ENCODE peak calls at places on chromosomes 13 and 19, in seven cellular contexts. M, V, F, S, U, O and G are unnamed samples.

GRCh38 chr13:109415057-109415456 is 371.3 kb downstream of the IRS2 start:
- DNase-seq in M (no peak), V (no peak), F (no peak), S (no peak), U (no peak), O (no peak), G (no peak)

GRCh38 chr13:113458218-113459065 is 5.2 kb upstream of the ADPRHL1 start:
- DNase-seq in M (no peak), V (peak), F (no peak), S (peak), U (peak), O (no peak), G (no peak)

GRCh38 chr19:51043497-51043896 is 8.7 kb upstream of the KLK12 start:
- DNase-seq in M (no peak), V (no peak), F (no peak), S (no peak), U (no peak), O (no peak), G (no peak)

GRCh38 chr19:31543456-31543855 is 194.2 kb upstream of the TSHZ3 start:
- DNase-seq in M (no peak), V (no peak), F (no peak), S (no peak), U (no peak), O (no peak), G (no peak)

GRCh38 chr19:51407631-51408131 is 9.8 kb downstream of the SIGLEC10 start:
- DNase-seq in M (peak), V (peak), F (no peak), S (peak), U (peak), O (peak), G (no peak)

GRCh38 chr13:102799544-102800144 is 725 bp downstream of the BIVM start:
- DNase-seq in M (peak), V (no peak), F (no peak), S (peak), U (peak), O (no peak), G (peak)

GRCh38 chr19:15248648-15249559 is 16.7 kb upstream of the EPHX3 start:
- DNase-seq in M (no peak), V (peak), F (peak), S (peak), U (peak), O (peak), G (no peak)

GRCh38 chr13:24127116-24127631 is 33.3 kb upstream of the SPATA13 start:
- DNase-seq in M (peak), V (no peak), F (no peak), S (no peak), U (peak), O (peak), G (no peak)

GRCh38 chr13:91719033-91719432 is 320.6 kb downstream of the GPC5 start:
- DNase-seq in M (no peak), V (peak), F (no peak), S (peak), U (peak), O (peak), G (no peak)

GRCh38 chr19:746956-747355 is 4.0 kb upstream of the MISP start:
- DNase-seq in M (no peak), V (no peak), F (no peak), S (no peak), U (no peak), O (no peak), G (no peak)

GRCh38 chr19:6588508-6589345 is 2.2 kb downstream of the CD70 start:
- DNase-seq in M (peak), V (no peak), F (no peak), S (no peak), U (no peak), O (no peak), G (no peak)

GRCh38 chr19:32870981-32871451 is 1.4 kb upstream of the SLC7A9 start:
- DNase-seq in M (no peak), V (no peak), F (no peak), S (no peak), U (no peak), O (no peak), G (no peak)

GRCh38 chr19:5484398-5485285 is 29.4 kb downstream of the ZNRF4 start:
- DNase-seq in M (no peak), V (peak), F (no peak), S (no peak), U (no peak), O (no peak), G (no peak)

GRCh38 chr13:68982961-68983619 is 1124.5 kb upstream of the ATXN8OS start:
- DNase-seq in M (no peak), V (no peak), F (no peak), S (no peak), U (no peak), O (no peak), G (no peak)

GRCh38 chr13:70835349-70835748 is 727.1 kb upstream of the KLHL1 start:
- DNase-seq in M (no peak), V (no peak), F (no peak), S (no peak), U (no peak), O (no peak), G (no peak)

GRCh38 chr13:95254341-95254740 is 46.9 kb downstream of the ABCC4 start:
- DNase-seq in M (no peak), V (no peak), F (no peak), S (no peak), U (peak), O (peak), G (no peak)

GRCh38 chr19:34487651-34488051 is 6.1 kb downstream of the WTIP start:
- DNase-seq in M (no peak), V (no peak), F (no peak), S (no peak), U (no peak), O (no peak), G (no peak)

GRCh38 chr13:57588639-57589038 is 42.9 kb upstream of the PCDH17 start:
- DNase-seq in M (no peak), V (no peak), F (no peak), S (no peak), U (no peak), O (no peak), G (no peak)

GRCh38 chr19:46372901-46373572 is 26.1 kb downstream of the PPP5C start:
- DNase-seq in M (no peak), V (peak), F (no peak), S (peak), U (peak), O (peak), G (no peak)

GRCh38 chr13:82358284-82358683 is 1524.0 kb downstream of the SLITRK1 start:
- DNase-seq in M (no peak), V (no peak), F (no peak), S (peak), U (peak), O (peak), G (no peak)

GRCh38 chr13:54643863-54644262 is 1615.2 kb downstream of the OLFM4 start:
- DNase-seq in M (no peak), V (no peak), F (no peak), S (no peak), U (no peak), O (no peak), G (no peak)

GRCh38 chr13:47890146-47890814 is 110.8 kb downstream of the SUCLA2 start:
- DNase-seq in M (no peak), V (peak), F (no peak), S (peak), U (no peak), O (no peak), G (no peak)

GRCh38 chr19:35741216-35741541 is 1.1 kb downstream of the IGFLR1 start:
- DNase-seq in M (no peak), V (no peak), F (no peak), S (no peak), U (no peak), O (no peak), G (no peak)
- TF ChIP-seq CTCF in M (no peak), V (no peak), F (no peak), S (no peak), U (no peak), O (no peak), G (peak)

GRCh38 chr19:3963458-3964255 is 7.2 kb downstream of the DAPK3 start:
- DNase-seq in M (no peak), V (no peak), F (no peak), S (no peak), U (no peak), O (no peak), G (no peak)

GRCh38 chr19:3966051-3967017 is 4.6 kb downstream of the DAPK3 start:
- DNase-seq in M (no peak), V (no peak), F (no peak), S (no peak), U (no peak), O (no peak), G (no peak)

GRCh38 chr19:3961007-3961406 is 9.9 kb downstream of the DAPK3 start:
- DNase-seq in M (no peak), V (no peak), F (no peak), S (no peak), U (no peak), O (no peak), G (no peak)

GRCh38 chr19:3968556-3969434 is 2.1 kb downstream of the DAPK3 start:
- DNase-seq in M (no peak), V (peak), F (peak), S (peak), U (peak), O (peak), G (peak)

GRCh38 chr19:3964256-3965194 is 6.4 kb downstream of the DAPK3 start:
- DNase-seq in M (no peak), V (no peak), F (no peak), S (no peak), U (no peak), O (no peak), G (no peak)
- TF ChIP-seq CTCF in M (no peak), V (no peak), F (no peak), S (no peak), U (no peak), O (no peak), G (no peak)

DNA sequence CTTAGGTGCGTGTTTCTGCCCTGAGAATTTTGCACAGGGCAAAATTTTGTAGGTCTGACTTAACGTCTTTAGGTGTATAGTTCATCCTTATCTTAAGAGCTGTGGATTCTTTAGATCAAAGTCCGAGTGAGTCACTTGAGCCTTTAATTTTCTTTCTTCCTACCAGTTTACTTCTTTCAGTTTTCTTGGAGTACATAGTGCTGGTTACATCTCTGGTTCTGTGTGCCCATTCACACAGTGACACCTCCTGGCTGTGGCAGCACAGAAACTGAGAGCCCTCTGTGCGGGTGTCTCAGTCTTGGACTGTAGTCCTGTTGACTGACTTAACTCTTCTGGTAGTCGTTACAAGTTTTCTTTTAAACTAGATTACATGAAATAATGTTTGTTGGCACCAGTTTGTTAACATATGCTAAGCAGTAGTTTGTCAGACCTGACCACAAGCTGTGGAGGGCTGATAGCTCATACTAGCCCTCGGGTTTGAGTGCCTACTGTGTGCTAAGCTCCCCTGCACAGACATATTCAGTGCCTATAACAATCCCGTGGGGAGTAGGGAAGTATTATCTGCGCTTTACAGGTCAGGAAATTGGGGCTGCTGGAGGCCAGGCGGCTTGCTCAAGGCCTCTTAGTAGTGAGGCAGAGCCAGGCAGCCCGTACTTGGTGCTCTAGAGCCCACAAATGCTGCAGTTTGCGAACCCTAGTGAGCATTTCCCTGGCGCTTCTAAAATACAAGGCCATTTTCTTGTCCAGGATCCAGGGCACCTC is 1.6 kb downstream of the GATAD2A start:
- DNase-seq in M (peak), V (peak), F (no peak), S (peak), U (peak), O (peak), G (no peak)
- TF ChIP-seq CTCF in M (peak), V (peak), F (peak), S (peak), U (peak), O (peak), G (no peak)

GRCh38 chr13:99614465-99614885 is 113.2 kb downstream of the TM9SF2 start:
- DNase-seq in M (peak), V (peak), F (no peak), S (peak), U (no peak), O (no peak), G (no peak)

GRCh38 chr13:99608345-99608744 is 107.1 kb downstream of the TM9SF2 start:
- DNase-seq in M (no peak), V (no peak), F (no peak), S (no peak), U (no peak), O (no peak), G (no peak)

GRCh38 chr13:99605417-99606321 is 104.4 kb downstream of the TM9SF2 start:
- DNase-seq in M (peak), V (peak), F (no peak), S (no peak), U (peak), O (peak), G (peak)

GRCh38 chr13:99606322-99607089 is 105.2 kb downstream of the TM9SF2 start:
- DNase-seq in M (peak), V (peak), F (peak), S (peak), U (peak), O (peak), G (peak)

GRCh38 chr13:99610702-99611289 is 109.5 kb downstream of the TM9SF2 start:
- DNase-seq in M (no peak), V (no peak), F (no peak), S (no peak), U (no peak), O (no peak), G (no peak)
- TF ChIP-seq CTCF in M (no peak), V (peak), F (peak), S (peak), U (peak), O (peak), G (peak)

GRCh38 chr13:79972066-79972569 is 368.8 kb downstream of the SPRY2 start:
- DNase-seq in M (no peak), V (no peak), F (no peak), S (no peak), U (no peak), O (no peak), G (no peak)

DNA sequence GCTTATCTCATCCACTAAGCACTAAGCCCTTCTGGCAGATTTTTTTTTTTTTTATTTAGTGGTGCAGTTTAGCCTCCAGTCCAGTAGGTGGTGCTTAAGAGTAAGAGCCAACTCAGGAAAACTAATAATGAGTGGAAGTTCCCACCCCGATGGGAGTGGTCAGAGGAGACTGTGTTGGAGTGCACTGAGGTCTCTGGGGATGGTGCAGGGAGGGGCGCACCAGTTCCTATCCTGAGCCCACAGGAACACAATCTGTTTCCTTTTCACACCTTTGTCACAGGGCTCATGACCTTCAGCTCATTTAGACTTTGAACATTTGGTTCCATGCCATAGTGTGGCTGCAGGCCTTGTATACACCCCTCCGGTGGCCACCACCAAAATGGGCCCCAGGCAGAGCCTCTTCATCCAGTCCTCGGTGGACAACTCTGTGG is 367.4 kb downstream of the SPRY2 start:
- DNase-seq in M (peak), V (no peak), F (no peak), S (no peak), U (peak), O (no peak), G (no peak)
- TF ChIP-seq CTCF in M (peak), V (peak), F (peak), S (peak), U (peak), O (peak), G (peak)

DNA sequence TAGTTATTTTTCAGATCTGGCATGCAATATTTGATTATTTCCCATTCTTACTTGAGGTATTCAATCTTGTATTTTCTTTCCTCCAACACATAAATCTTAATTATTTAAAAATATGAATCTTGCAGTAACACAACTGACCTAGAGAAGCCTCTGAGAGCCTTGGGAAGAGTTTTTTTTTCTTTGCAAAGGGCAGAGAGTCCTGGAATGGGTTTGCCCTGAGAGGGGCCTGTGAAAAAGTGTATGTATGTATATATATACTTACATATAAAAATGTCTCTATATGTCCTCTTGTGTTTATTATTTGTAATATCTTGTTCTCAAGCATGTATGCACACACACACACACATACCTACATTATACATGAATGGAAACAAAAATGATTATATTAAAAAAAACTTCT is 801.2 kb upstream of the SLITRK1 start:
- DNase-seq in M (no peak), V (no peak), F (no peak), S (no peak), U (no peak), O (no peak), G (no peak)
- TF ChIP-seq CTCF in M (no peak), V (no peak), F (no peak), S (no peak), U (no peak), O (no peak), G (no peak)

DNA sequence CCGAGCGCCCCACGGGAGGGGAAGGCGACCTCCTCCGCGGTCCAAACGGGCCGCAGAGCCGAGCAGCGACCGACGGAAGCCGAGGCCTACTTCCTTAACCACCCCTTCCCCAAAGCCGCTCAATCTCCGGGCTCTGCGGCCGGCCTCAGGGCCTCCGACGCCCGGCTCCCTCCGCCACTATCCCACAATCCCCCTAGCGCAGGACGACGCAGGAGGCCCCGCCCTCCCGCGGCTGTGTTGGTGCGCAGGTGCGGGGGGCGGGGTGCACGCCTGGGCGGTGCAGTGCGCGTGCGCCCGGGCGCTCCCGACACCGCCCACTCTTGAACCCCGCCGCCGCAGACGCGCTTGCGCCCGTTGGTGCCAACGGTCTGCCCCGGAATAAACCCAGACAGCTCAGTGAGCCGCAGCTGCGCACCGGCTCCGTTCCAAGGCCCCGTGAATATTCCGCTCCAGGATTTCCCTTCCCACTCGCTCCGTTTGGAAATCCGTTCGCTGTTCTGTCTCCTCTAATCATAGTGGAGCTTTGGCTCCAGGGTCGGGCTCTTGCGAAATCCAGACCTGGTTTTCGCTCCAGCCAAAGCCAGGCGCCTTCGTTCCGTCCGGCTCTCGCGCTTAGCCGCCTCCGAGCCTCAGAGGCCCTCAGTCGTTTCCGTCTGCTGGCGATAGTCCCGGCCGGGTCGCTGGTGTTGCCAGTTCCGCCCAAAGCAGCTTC is at the start of gene PPP6R1:
- DNase-seq in M (peak), V (peak), F (peak), S (peak), U (peak), O (peak), G (peak)
- TF ChIP-seq CTCF in M (no peak), V (no peak), F (no peak), S (no peak), U (no peak), O (no peak), G (no peak)